ENCODE peak calls at places on chromosomes 12 and 14, in ten cellular contexts. O is upper lobe of right lung; U is cardiac muscle cell; F is ovary; H is stomach; V is CD8-positive, alpha-beta memory T cell; M is PC-3; N is neural progenitor cell; A is psoas muscle; Q is thyroid gland. E is an unnamed sample. For H3K4me1, the result is how much of the 10 kb centered on the place peaks cover.

GRCh38 chr14:74932401-74932901 is 9.4 kb upstream of the RPS6KL1 start:
- DNase-seq in M (peak), Q (no peak), U (peak), O (no peak), N (no peak), H (no peak), F (no peak), A (peak), V (no peak), E (peak)

GRCh38 chr12:119202544-119202943 is 23.8 kb downstream of the HSPB8 start:
- DNase-seq in O (no peak), F (no peak), A (no peak), V (no peak), U (no peak), H (no peak), Q (no peak), N (no peak), M (no peak), E (no peak)

GRCh38 chr12:100460702-100461101 is 13.0 kb upstream of the NR1H4 start:
- DNase-seq in V (no peak), H (no peak), M (no peak), N (peak), O (no peak), F (peak), A (no peak), Q (no peak), U (peak), E (no peak)

GRCh38 chr14:89445252-89445973 is 28.4 kb upstream of the FOXN3 start:
- DNase-seq in F (no peak), N (no peak), O (no peak), U (no peak), H (no peak), V (no peak), A (no peak), Q (no peak), M (no peak), E (no peak)

GRCh38 chr14:53571990-53572389 is 384.6 kb downstream of the BMP4 start:
- DNase-seq in M (no peak), A (no peak), N (peak), Q (no peak), U (no peak), F (no peak), V (no peak), O (no peak), H (no peak), E (peak)

GRCh38 chr12:117151195-117152031 is 38.9 kb downstream of the FBXO21 start:
- DNase-seq in A (peak), Q (peak), H (peak), N (peak), O (peak), M (peak), F (peak), U (peak), V (no peak), E (peak)

GRCh38 chr14:74976264-74977113 is 21.1 kb upstream of the PGF start:
- DNase-seq in M (no peak), F (no peak), V (no peak), H (no peak), A (no peak), N (no peak), U (no peak), Q (no peak), O (no peak), E (no peak)

GRCh38 chr14:31419179-31420012 is 954 bp downstream of the HEATR5A start:
- DNase-seq in H (no peak), U (peak), O (no peak), A (no peak), N (no peak), F (no peak), V (no peak), Q (no peak), M (no peak), E (no peak)

GRCh38 chr14:74816124-74816523 is 53.0 kb downstream of the YLPM1 start:
- DNase-seq in U (no peak), O (no peak), A (no peak), V (no peak), H (no peak), N (no peak), M (no peak), Q (no peak), F (no peak), E (no peak)

GRCh38 chr12:107891967-107892366 is 117.5 kb downstream of the ASCL4 start:
- DNase-seq in A (no peak), N (peak), F (no peak), V (no peak), O (no peak), Q (no peak), H (no peak), M (peak), U (peak), E (no peak)

GRCh38 chr12:128747441-128747840 is 76.3 kb downstream of the SLC15A4 start:
- DNase-seq in F (no peak), M (no peak), V (no peak), N (no peak), O (no peak), A (no peak), U (no peak), H (no peak), Q (no peak), E (no peak)

GRCh38 chr14:53621433-53621832 is 335.2 kb downstream of the BMP4 start:
- DNase-seq in A (no peak), O (no peak), N (no peak), Q (no peak), V (no peak), F (no peak), M (no peak), H (no peak), U (no peak), E (no peak)

GRCh38 chr12:69886715-69887114 is 61.7 kb downstream of the MYRFL start:
- DNase-seq in V (no peak), N (no peak), M (no peak), A (no peak), O (no peak), F (no peak), H (no peak), U (no peak), Q (peak), E (no peak)

GRCh38 chr12:2627343-2628191 is 167.2 kb upstream of the FKBP4 start:
- DNase-seq in O (no peak), N (no peak), M (no peak), Q (no peak), V (no peak), U (no peak), A (no peak), H (peak), F (no peak), E (no peak)

GRCh38 chr14:106235356-106236159 is 709.2 kb downstream of the TMEM121 start:
- DNase-seq in M (no peak), U (no peak), H (no peak), O (no peak), Q (no peak), V (no peak), N (no peak), A (no peak), F (no peak), E (no peak)

GRCh38 chr12:64752833-64753238 is 6.4 kb downstream of the GNS start:
- DNase-seq in N (no peak), F (no peak), H (no peak), V (no peak), M (peak), Q (no peak), O (no peak), U (peak), A (no peak), E (no peak)

GRCh38 chr12:2382391-2383155 is 329.8 kb downstream of the CACNA1C start:
- DNase-seq in H (no peak), U (peak), V (no peak), A (no peak), M (no peak), Q (no peak), O (no peak), N (no peak), F (no peak), E (no peak)

GRCh38 chr12:14267724-14268123 is 97.8 kb upstream of the ATF7IP start:
- DNase-seq in F (no peak), A (no peak), O (no peak), U (no peak), Q (no peak), V (no peak), N (no peak), H (no peak), M (no peak), E (no peak)

GRCh38 chr14:56881181-56881580 is 70.9 kb upstream of the OTX2 start:
- DNase-seq in V (no peak), U (no peak), Q (no peak), A (no peak), F (no peak), H (no peak), M (no peak), O (no peak), N (no peak), E (no peak)

GRCh38 chr14:56884617-56885016 is 74.3 kb upstream of the OTX2 start:
- DNase-seq in F (no peak), H (no peak), O (no peak), V (no peak), A (no peak), M (no peak), Q (no peak), U (no peak), N (peak), E (no peak)

GRCh38 chr14:56875104-56875675 is 64.9 kb upstream of the OTX2 start:
- DNase-seq in Q (no peak), U (no peak), F (no peak), A (no peak), O (no peak), H (no peak), N (no peak), M (no peak), V (no peak), E (no peak)

GRCh38 chr14:56874375-56874774 is 64.1 kb upstream of the OTX2 start:
- DNase-seq in M (peak), F (no peak), Q (peak), O (no peak), U (no peak), N (peak), A (no peak), V (no peak), H (peak), E (no peak)

GRCh38 chr14:56878766-56879165 is 68.5 kb upstream of the OTX2 start:
- DNase-seq in U (no peak), N (no peak), F (no peak), Q (no peak), V (no peak), M (peak), O (no peak), A (no peak), H (no peak), E (no peak)
- H3K4me3 ChIP-seq in U (no peak), N (no peak), F (no peak), Q (no peak), V (no peak), M (no peak), O (no peak), A (no peak), H (no peak), E (no peak)

DNA sequence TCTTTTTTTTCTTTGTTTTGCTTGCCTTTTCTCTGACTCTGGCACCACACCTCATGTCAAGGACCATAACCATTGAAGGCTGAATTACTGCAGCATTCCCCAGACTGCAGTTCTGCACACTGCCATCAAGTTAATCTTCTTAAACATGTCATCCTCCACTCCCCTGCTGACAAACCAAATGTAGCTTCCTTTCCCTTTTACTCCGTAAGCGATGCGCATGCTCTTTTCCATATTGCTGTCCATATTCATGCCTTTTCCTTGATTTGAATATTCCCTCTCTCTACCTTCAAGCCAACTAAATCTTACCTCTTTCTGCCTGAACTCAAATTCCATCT is 13.6 kb downstream of the GPX2 start:
- DNase-seq in H (no peak), M (no peak), F (no peak), Q (no peak), U (no peak), O (no peak), A (no peak), N (no peak), V (no peak), E (no peak)
- H3K27ac ChIP-seq in H (peak), M (no peak), F (no peak), Q (no peak), U (no peak), O (peak), A (peak), N (no peak), V (peak), E (no peak)

GRCh38 chr14:73754911-73755360 is 40.8 kb upstream of the PNMA1 start:
- DNase-seq in U (peak), M (no peak), O (no peak), V (no peak), F (peak), Q (peak), N (no peak), H (peak), A (peak), E (peak)

GRCh38 chr14:73753887-73754880 is 40.0 kb upstream of the PNMA1 start:
- DNase-seq in N (no peak), U (peak), F (no peak), M (peak), H (no peak), A (no peak), O (no peak), V (peak), Q (peak), E (no peak)

GRCh38 chr14:73753043-73753886 is 39.1 kb upstream of the PNMA1 start:
- DNase-seq in V (peak), H (peak), U (peak), Q (no peak), A (no peak), F (peak), M (no peak), O (peak), N (no peak), E (no peak)

GRCh38 chr14:73757381-73757780 is 43.2 kb upstream of the PNMA1 start:
- DNase-seq in Q (no peak), A (no peak), V (no peak), O (no peak), H (no peak), F (no peak), U (no peak), M (no peak), N (no peak), E (no peak)

GRCh38 chr14:73755434-73756014 is 41.3 kb upstream of the PNMA1 start:
- DNase-seq in F (no peak), N (no peak), U (no peak), H (peak), O (peak), V (peak), A (no peak), M (no peak), Q (peak), E (no peak)
- H3K4me1 ChIP-seq in F (half or more), N (under half), U (under half), H (half or more), O (half or more), V (half or more), A (half or more), M (half or more), Q (half or more), E (half or more)

GRCh38 chr12:21774358-21775129 is at the start of gene KCNJ8:
- DNase-seq in U (peak), H (peak), N (peak), V (no peak), O (peak), M (no peak), A (peak), F (peak), Q (peak), E (peak)

GRCh38 chr12:21773799-21774198 is 707 bp downstream of the KCNJ8 start:
- DNase-seq in Q (no peak), A (no peak), V (no peak), H (no peak), N (peak), U (no peak), M (no peak), F (no peak), O (no peak), E (no peak)

GRCh38 chr12:21775130-21775920 is 819 bp upstream of the KCNJ8 start:
- DNase-seq in U (no peak), Q (no peak), V (no peak), O (no peak), A (no peak), N (no peak), F (no peak), M (no peak), H (no peak), E (no peak)

GRCh38 chr12:21771311-21771710 is 3.2 kb downstream of the KCNJ8 start:
- DNase-seq in N (no peak), V (no peak), U (no peak), O (no peak), F (no peak), A (no peak), Q (no peak), M (peak), H (no peak), E (no peak)

DNA sequence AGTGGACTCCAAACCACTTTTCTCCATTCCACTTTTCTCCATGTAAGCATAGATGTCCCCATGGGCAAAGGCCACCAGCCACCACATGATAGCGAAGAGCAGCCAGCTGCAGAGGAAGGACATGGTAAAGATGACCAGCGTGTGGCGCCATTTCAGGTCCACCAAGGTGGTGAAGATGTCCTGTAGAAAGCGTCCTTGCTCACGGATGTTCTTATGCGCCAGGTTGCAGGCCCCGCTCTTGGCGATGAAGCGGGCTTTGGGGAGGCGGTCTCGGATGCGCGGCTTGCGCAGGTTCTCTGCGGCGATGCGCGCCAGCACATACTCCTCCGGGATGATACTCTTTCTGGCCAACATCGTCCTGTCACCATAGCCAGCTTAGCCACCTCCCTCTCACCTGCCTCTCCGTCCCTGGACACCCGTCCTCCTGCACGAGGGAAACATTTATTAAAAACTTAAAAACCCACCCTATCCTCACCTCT is 1.2 kb downstream of the KCNJ8 start:
- DNase-seq in N (peak), Q (peak), H (no peak), V (no peak), A (peak), M (peak), U (peak), O (peak), F (peak), E (peak)
- H3K4me3 ChIP-seq in N (peak), Q (no peak), H (peak), V (no peak), A (peak), M (no peak), U (peak), O (peak), F (peak), E (peak)